ENCODE peak calls at places on chromosomes 2 and 18, in five cellular contexts. One of them, this sample, is unnamed.

GRCh38 chr18:8088626-8089025 is 520.6 kb upstream of the RAB12 start:
- DNase-seq in amniotic stem cell: no peak
- DNase-seq in GM19239: no peak
- DNase-seq in NCI-H446 treated with DMSO at 0.1 percent for 48 hours: no peak
- DNase-seq in AG09309: no peak
- DNase-seq in this sample: no peak

GRCh38 chr18:50961974-50962373 is 5.9 kb upstream of the ELAC1 start:
- DNase-seq in amniotic stem cell: no peak
- DNase-seq in GM19239: no peak
- DNase-seq in NCI-H446 treated with DMSO at 0.1 percent for 48 hours: no peak
- DNase-seq in AG09309: no peak
- DNase-seq in this sample: no peak

GRCh38 chr18:26089247-26090129 is 925 bp downstream of the SS18 start:
- DNase-seq in amniotic stem cell: no peak
- DNase-seq in GM19239: no peak
- DNase-seq in NCI-H446 treated with DMSO at 0.1 percent for 48 hours: no peak
- DNase-seq in AG09309: no peak
- DNase-seq in this sample: peak; percentile 22

GRCh38 chr2:9029721-9030120 is 26.2 kb upstream of the MBOAT2 start:
- DNase-seq in amniotic stem cell: no peak
- DNase-seq in GM19239: no peak
- DNase-seq in NCI-H446 treated with DMSO at 0.1 percent for 48 hours: no peak
- DNase-seq in AG09309: no peak
- DNase-seq in this sample: no peak

GRCh38 chr18:63074987-63075404 is 244.6 kb downstream of the BCL2 start:
- DNase-seq in amniotic stem cell: peak; percentile 20
- DNase-seq in GM19239: peak; percentile 28
- DNase-seq in NCI-H446 treated with DMSO at 0.1 percent for 48 hours: peak; percentile 29
- DNase-seq in AG09309: no peak
- DNase-seq in this sample: peak; percentile 21

GRCh38 chr2:197167608-197168287 is 142.8 kb downstream of the ANKRD44 start:
- DNase-seq in amniotic stem cell: no peak
- DNase-seq in GM19239: no peak
- DNase-seq in NCI-H446 treated with DMSO at 0.1 percent for 48 hours: no peak
- DNase-seq in AG09309: no peak
- DNase-seq in this sample: peak; percentile 16

GRCh38 chr2:29117636-29118303 is 2.6 kb downstream of the CLIP4 start:
- DNase-seq in amniotic stem cell: no peak
- DNase-seq in GM19239: no peak
- DNase-seq in NCI-H446 treated with DMSO at 0.1 percent for 48 hours: no peak
- DNase-seq in AG09309: no peak
- DNase-seq in this sample: no peak

GRCh38 chr2:211611061-211611518 is 927.5 kb downstream of the ERBB4 start:
- DNase-seq in amniotic stem cell: no peak
- DNase-seq in GM19239: no peak
- DNase-seq in NCI-H446 treated with DMSO at 0.1 percent for 48 hours: no peak
- DNase-seq in AG09309: peak; percentile 0
- DNase-seq in this sample: no peak

GRCh38 chr2:9238927-9239326 is 32.3 kb downstream of the ASAP2 start:
- DNase-seq in amniotic stem cell: no peak
- DNase-seq in GM19239: no peak
- DNase-seq in NCI-H446 treated with DMSO at 0.1 percent for 48 hours: peak; percentile 39
- DNase-seq in AG09309: no peak
- DNase-seq in this sample: peak; percentile 95

GRCh38 chr2:240624011-240624949 is 1.0 kb upstream of the GPR35 start:
- DNase-seq in amniotic stem cell: no peak
- DNase-seq in GM19239: no peak
- DNase-seq in NCI-H446 treated with DMSO at 0.1 percent for 48 hours: no peak
- DNase-seq in AG09309: no peak
- DNase-seq in this sample: no peak

GRCh38 chr2:30288576-30288975 is 57.2 kb downstream of the LBH start:
- DNase-seq in amniotic stem cell: no peak
- DNase-seq in GM19239: no peak
- DNase-seq in NCI-H446 treated with DMSO at 0.1 percent for 48 hours: no peak
- DNase-seq in AG09309: no peak
- DNase-seq in this sample: no peak

GRCh38 chr2:20091305-20091991 is 40.0 kb upstream of the LAPTM4A start:
- DNase-seq in amniotic stem cell: peak; percentile 92
- DNase-seq in GM19239: no peak
- DNase-seq in NCI-H446 treated with DMSO at 0.1 percent for 48 hours: peak; percentile 8
- DNase-seq in AG09309: peak; percentile 86
- DNase-seq in this sample: peak; percentile 11

GRCh38 chr2:150484006-150484405 is 3.5 kb downstream of the RND3 start:
- DNase-seq in amniotic stem cell: no peak
- DNase-seq in GM19239: no peak
- DNase-seq in NCI-H446 treated with DMSO at 0.1 percent for 48 hours: no peak
- DNase-seq in AG09309: no peak
- DNase-seq in this sample: no peak